ENCODE peak calls at places on chromosome 6, in four cellular contexts. G is K562, K is HepG2, J is GM12891. F is an unnamed sample.

GRCh38 chr6:132131777-132132176 is 180.6 kb upstream of the CCN2 start:
- DNase-seq in G (no peak), K (peak), J (no peak), F (no peak)

GRCh38 chr6:148044261-148044731 is 298.3 kb upstream of the SASH1 start:
- DNase-seq in G (no peak), K (no peak), J (no peak), F (no peak)

GRCh38 chr6:32047855-32048766 is 9.9 kb downstream of the CYP21A2 start:
- DNase-seq in G (peak), K (peak), J (peak), F (peak)

GRCh38 chr6:139395891-139396299 is 21.4 kb upstream of the CITED2 start:
- DNase-seq in G (no peak), K (no peak), J (no peak), F (no peak)

GRCh38 chr6:145272246-145272645 is 463.1 kb downstream of the EPM2A start:
- DNase-seq in G (no peak), K (no peak), J (no peak), F (no peak)

GRCh38 chr6:140045116-140045515 is 670.7 kb upstream of the CITED2 start:
- DNase-seq in G (no peak), K (no peak), J (no peak), F (no peak)

GRCh38 chr6:110618591-110619267 is 142.3 kb upstream of the SLC22A16 start:
- DNase-seq in G (no peak), K (peak), J (no peak), F (no peak)

GRCh38 chr6:109740787-109741186 is 49.7 kb downstream of the FIG4 start:
- DNase-seq in G (no peak), K (no peak), J (no peak), F (no peak)

GRCh38 chr6:2935566-2936291 is 32.6 kb upstream of the SERPINB9 start:
- DNase-seq in G (no peak), K (no peak), J (no peak), F (no peak)

GRCh38 chr6:151869345-151869744 is 61.9 kb downstream of the ESR1 start:
- DNase-seq in G (no peak), K (no peak), J (no peak), F (no peak)

GRCh38 chr6:156756630-156757610 is 20.3 kb upstream of the ARID1B start:
- DNase-seq in G (no peak), K (no peak), J (no peak), F (no peak)

GRCh38 chr6:83978324-83978734 is 55.2 kb upstream of the MRAP2 start:
- DNase-seq in G (no peak), K (no peak), J (no peak), F (no peak)

GRCh38 chr6:35419431-35419830 is 32.7 kb upstream of the FANCE start:
- DNase-seq in G (peak), K (peak), J (no peak), F (no peak)

GRCh38 chr6:1481326-1481725 is 92.0 kb downstream of the FOXF2 start:
- DNase-seq in G (no peak), K (no peak), J (no peak), F (no peak)

GRCh38 chr6:163793584-163793983 is 379.1 kb downstream of the QKI start:
- DNase-seq in G (no peak), K (peak), J (no peak), F (no peak)

GRCh38 chr6:19837511-19838441 is 606 bp downstream of the ID4 start:
- DNase-seq in G (no peak), K (peak), J (no peak), F (no peak)

GRCh38 chr6:27407153-27407814 is 18.7 kb downstream of the ZNF391 start:
- DNase-seq in G (no peak), K (no peak), J (no peak), F (no peak)

GRCh38 chr6:167146977-167147376 is 10.8 kb downstream of the GPR31 start:
- DNase-seq in G (no peak), K (no peak), J (no peak), F (no peak)

GRCh38 chr6:25012657-25013056 is 76.9 kb upstream of the RIPOR2 start:
- DNase-seq in G (no peak), K (no peak), J (no peak), F (no peak)

GRCh38 chr6:116763048-116763447 is 2.5 kb downstream of the FAM162B start:
- DNase-seq in G (no peak), K (no peak), J (no peak), F (no peak)

GRCh38 chr6:57173886-57174510 is 1.9 kb downstream of the BAG2 start:
- DNase-seq in G (peak), K (peak), J (no peak), F (no peak)

GRCh38 chr6:2970034-2970685 is 1.2 kb downstream of the SERPINB6 start:
- DNase-seq in G (peak), K (no peak), J (no peak), F (no peak)

GRCh38 chr6:1025821-1026220 is 286.1 kb upstream of the FOXQ1 start:
- DNase-seq in G (no peak), K (no peak), J (no peak), F (no peak)

GRCh38 chr6:128068110-128068460 is 167.2 kb upstream of the THEMIS start:
- DNase-seq in G (no peak), K (peak), J (no peak), F (no peak)

GRCh38 chr6:157036245-157036681 is 259.1 kb downstream of the ARID1B start:
- DNase-seq in G (peak), K (no peak), J (no peak), F (no peak)

GRCh38 chr6:126550323-126550722 is 210.4 kb downstream of the CENPW start:
- DNase-seq in G (peak), K (peak), J (no peak), F (no peak)

GRCh38 chr6:50091641-50092040 is 41.9 kb upstream of the DEFB112 start:
- DNase-seq in G (no peak), K (peak), J (no peak), F (no peak)

GRCh38 chr6:35603326-35604202 is 85.2 kb downstream of the FKBP5 start:
- DNase-seq in G (no peak), K (peak), J (no peak), F (no peak)

GRCh38 chr6:131868836-131869235 is 61.0 kb downstream of the ENPP1 start:
- DNase-seq in G (no peak), K (no peak), J (no peak), F (no peak)

GRCh38 chr6:78910611-78911134 is 43.3 kb downstream of the IRAK1BP1 start:
- DNase-seq in G (no peak), K (no peak), J (peak), F (peak)

GRCh38 chr6:14787677-14788076 is 458.2 kb upstream of the JARID2 start:
- DNase-seq in G (no peak), K (no peak), J (no peak), F (no peak)

GRCh38 chr6:31901953-31902643 is at the start of gene ZBTB12:
- DNase-seq in G (peak), K (peak), J (peak), F (peak)

GRCh38 chr6:25927721-25928359 is 2.7 kb downstream of the SLC17A2 start:
- DNase-seq in G (no peak), K (no peak), J (no peak), F (no peak)

GRCh38 chr6:124441430-124441829 is 520.8 kb upstream of the RNF217 start:
- DNase-seq in G (no peak), K (no peak), J (no peak), F (no peak)

GRCh38 chr6:152669894-152670293 is 27.8 kb upstream of the MYCT1 start:
- DNase-seq in G (no peak), K (peak), J (no peak), F (no peak)

GRCh38 chr6:159107451-159108260 is 61.5 kb upstream of the FNDC1 start:
- DNase-seq in G (no peak), K (no peak), J (no peak), F (no peak)

GRCh38 chr6:3061501-3061941 is 6.8 kb upstream of the RIPK1 start:
- DNase-seq in G (no peak), K (no peak), J (no peak), F (no peak)

GRCh38 chr6:43235841-43236240 is 6.6 kb upstream of the DNPH1 start:
- DNase-seq in G (no peak), K (no peak), J (no peak), F (no peak)
- TF ChIP-seq POLR2AphosphoS5 in G (no peak), K (no peak), J (no peak), F (no peak)

GRCh38 chr6:70413114-70413828 is at the start of gene FAM135A:
- DNase-seq in G (peak), K (peak), J (peak), F (peak)
- TF ChIP-seq POLR2A in G (peak), K (peak), J (peak), F (peak)

GRCh38 chr6:170135821-170136471 is 154.9 kb downstream of the DLL1 start:
- DNase-seq in G (no peak), K (no peak), J (no peak), F (no peak)
- TF ChIP-seq TAF1 in G (no peak), K (no peak), J (no peak), F (no peak)

DNA sequence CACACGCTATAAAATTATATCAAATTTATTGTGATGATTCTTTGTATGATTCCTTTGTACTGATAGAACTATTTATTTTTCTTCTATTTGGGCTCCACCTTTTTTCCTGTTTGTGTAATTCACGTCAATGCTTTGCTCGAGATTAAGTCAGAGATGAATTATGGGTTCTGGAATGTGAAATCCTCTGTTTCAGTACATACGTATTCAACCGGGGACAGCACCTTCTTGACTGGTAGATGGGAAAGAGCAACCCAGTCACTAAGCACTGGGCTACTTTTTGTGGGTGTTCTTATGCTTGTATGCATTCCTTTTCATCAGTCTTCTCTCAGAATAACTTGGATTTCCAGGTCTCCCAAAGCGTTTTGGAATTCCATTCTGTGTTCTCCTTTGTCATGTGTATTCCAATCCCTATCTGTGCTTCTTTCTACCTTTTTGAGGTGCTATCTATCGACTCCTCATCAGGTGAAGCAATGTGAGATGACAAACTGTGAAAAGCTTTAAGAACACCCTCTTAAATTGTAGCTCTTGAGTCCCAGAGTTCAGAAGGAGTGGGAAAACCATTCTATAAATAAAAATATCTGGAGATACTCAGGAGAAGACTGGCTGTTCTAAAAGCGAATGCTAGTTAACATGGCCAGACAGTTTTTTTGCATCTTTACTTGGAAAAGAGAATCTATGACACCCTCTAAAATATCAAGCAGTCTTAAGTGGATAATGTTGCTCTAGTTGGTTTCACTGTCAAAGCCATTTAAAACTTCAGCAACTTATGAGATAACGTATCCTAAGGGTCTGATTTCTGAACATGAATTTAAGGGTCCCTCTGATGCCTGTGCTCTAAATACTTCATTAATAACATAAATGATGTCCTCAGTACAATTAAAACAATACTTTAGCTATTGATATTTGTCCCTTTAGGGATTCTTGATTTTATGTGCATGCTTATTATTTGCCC is 197.7 kb upstream of the PREP start:
- DNase-seq in G (no peak), K (no peak), J (no peak), F (no peak)
- TF ChIP-seq POLR2AphosphoS5 in G (no peak), K (no peak), J (no peak), F (no peak)

DNA sequence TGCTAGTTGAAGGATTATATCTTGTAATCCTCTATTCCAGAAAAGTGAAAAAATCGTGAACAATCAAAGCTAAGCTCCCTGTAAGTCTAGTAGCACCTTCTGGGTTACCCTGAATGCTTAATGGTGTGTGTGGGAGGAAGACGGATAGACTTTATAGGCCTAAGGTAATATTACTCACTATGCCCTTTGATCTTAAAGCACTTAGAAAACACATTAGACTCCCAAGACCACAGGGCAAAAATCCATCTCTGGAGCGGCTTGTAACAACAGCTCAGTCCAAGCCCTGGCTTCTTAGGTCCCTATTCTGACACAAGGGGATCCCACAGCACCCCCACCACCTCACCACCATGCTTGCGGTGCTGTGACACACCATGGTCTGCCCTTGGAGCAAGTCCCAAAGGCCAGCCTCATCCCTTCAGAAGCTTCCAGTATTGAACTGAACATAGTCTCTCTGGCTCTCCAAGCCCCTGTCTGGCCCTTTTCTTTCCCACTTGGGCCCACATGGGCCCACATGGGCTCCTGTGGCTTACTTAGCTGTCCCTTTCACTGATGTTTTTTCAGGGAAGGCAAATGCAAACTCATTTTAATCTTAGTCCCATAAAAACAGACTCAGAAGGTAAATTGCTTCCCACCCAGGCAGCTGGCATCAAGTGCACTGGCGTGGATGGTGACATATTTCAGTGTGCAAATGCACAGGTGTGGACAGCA is 28.3 kb downstream of the C6orf132 start:
- DNase-seq in G (no peak), K (peak), J (no peak), F (no peak)
- TF ChIP-seq POLR2A in G (no peak), K (no peak), J (no peak), F (no peak)

DNA sequence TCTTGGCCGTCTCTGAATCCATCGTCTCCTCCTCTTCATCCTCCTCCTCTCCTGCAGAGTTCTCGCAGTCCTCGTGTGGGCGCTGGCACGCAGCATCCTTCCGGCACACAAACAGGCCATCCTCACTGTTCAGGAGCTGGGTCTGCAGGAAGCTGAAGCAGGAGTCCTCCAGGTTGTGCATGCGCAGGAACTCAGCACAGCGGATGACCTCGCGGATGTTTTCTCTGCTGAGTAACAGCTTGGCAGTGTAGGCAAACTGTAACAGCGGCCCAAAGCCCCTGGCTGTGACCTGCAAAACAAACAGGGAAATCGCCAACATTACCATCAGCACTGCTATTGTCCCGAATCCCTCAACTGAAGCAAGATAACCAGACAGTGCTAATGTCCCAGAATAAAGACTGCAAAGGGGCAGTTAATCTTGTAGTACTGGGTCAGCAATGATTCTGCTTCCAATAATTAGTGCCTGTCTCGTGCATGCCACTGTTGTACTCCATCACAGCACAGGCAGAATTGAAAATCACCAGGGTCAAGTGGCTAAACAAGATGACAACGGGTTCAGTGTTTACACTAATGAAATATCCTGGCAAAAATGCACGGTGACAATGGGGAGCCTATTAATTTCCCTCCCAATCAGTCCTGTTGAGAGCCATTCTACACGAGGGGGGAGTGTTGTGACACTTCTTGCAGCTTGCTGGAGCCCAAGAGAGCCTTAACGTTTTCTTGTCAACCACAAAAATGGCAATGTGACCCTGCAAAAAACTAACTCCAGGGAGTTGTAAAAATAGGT is 57.5 kb downstream of the GJA10 start:
- DNase-seq in G (no peak), K (peak), J (no peak), F (no peak)
- TF ChIP-seq TAF1 in G (no peak), K (no peak), J (no peak), F (no peak)

GRCh38 chr6:165959627-165960026 is 208.0 kb downstream of the TBXT start:
- DNase-seq in G (no peak), K (no peak), J (no peak), F (no peak)
- TF ChIP-seq POLR2AphosphoS5 in G (no peak), K (no peak), J (no peak), F (no peak)

GRCh38 chr6:85675030-85675819 is 32.5 kb upstream of the SYNCRIP start:
- DNase-seq in G (no peak), K (no peak), J (no peak), F (no peak)
- TF ChIP-seq POLR2A in G (peak), K (peak), J (peak), F (peak)

F was measured in GM12892.